ENCODE peak calls at places on chromosomes 3 and 15, in seven cellular contexts. Q is activated naive CD8-positive, alpha-beta T cell treated with anti-CD3 and anti-CD28 coated beads, Interleukin-2, amount 50 U/mL, for 24 hours; K is fibroblast of villous mesenchyme; H is activated CD8-positive, alpha-beta memory T cell treated with anti-CD3 and anti-CD28 coated beads for 4 hours; J is aorta; W is activated T-cell treated with anti-CD3 and anti-CD28 coated beads, Interleukin-2, amount 50 U/mL, for 4 hours; N is DMS79. D is an unnamed sample.

GRCh38 chr3:100269410-100270217 is 8.8 kb downstream of the TBC1D23 start:
- DNase-seq in Q (peak; percentile 20), K (peak; percentile 83), H (no peak), J (no peak), W (no peak), N (no peak), D (no peak)

GRCh38 chr3:31157893-31158620 is 263.6 kb upstream of the GADL1 start:
- DNase-seq in Q (no peak), K (no peak), H (no peak), J (no peak), W (no peak), N (no peak), D (no peak)

GRCh38 chr15:92662797-92663196 is 7.2 kb upstream of the FAM174B start:
- DNase-seq in Q (no peak), K (no peak), H (no peak), J (no peak), W (no peak), N (no peak), D (no peak)

GRCh38 chr3:141436180-141436579 is 50.6 kb upstream of the RASA2 start:
- DNase-seq in Q (no peak), K (no peak), H (no peak), J (no peak), W (no peak), N (no peak), D (no peak)

GRCh38 chr3:110625126-110625798 is 446.4 kb upstream of the NECTIN3 start:
- DNase-seq in Q (no peak), K (peak; percentile 8), H (no peak), J (no peak), W (no peak), N (no peak), D (no peak)

GRCh38 chr15:61275901-61276300 is 46.8 kb upstream of the RORA start:
- DNase-seq in Q (no peak), K (no peak), H (no peak), J (no peak), W (no peak), N (peak; percentile 62), D (no peak)

GRCh38 chr15:97410907-97411575 is 549.5 kb upstream of the ARRDC4 start:
- DNase-seq in Q (no peak), K (no peak), H (no peak), J (no peak), W (no peak), N (no peak), D (no peak)

GRCh38 chr3:13657660-13658435 is 108.9 kb downstream of the FBLN2 start:
- DNase-seq in Q (peak; percentile 74), K (peak; percentile 31), H (no peak), J (no peak), W (peak; percentile 55), N (no peak), D (peak; percentile 69)

GRCh38 chr15:91824256-91824655 is 29.3 kb upstream of the SLCO3A1 start:
- DNase-seq in Q (no peak), K (no peak), H (no peak), J (no peak), W (no peak), N (no peak), D (no peak)

GRCh38 chr3:32321095-32321835 is 70.4 kb upstream of the CMTM7 start:
- DNase-seq in Q (no peak), K (no peak), H (no peak), J (no peak), W (no peak), N (no peak), D (peak; percentile 24)

GRCh38 chr3:32835943-32836342 is 18.1 kb downstream of the TRIM71 start:
- DNase-seq in Q (no peak), K (no peak), H (no peak), J (no peak), W (no peak), N (no peak), D (no peak)

GRCh38 chr15:49843725-49844124 is 222.9 kb downstream of the DTWD1 start:
- DNase-seq in Q (no peak), K (no peak), H (no peak), J (no peak), W (no peak), N (no peak), D (no peak)

GRCh38 chr15:68113273-68113672 is 59.2 kb downstream of the PIAS1 start:
- DNase-seq in Q (no peak), K (peak; percentile 65), H (no peak), J (no peak), W (no peak), N (no peak), D (no peak)

GRCh38 chr15:56989411-56989924 is 71.0 kb downstream of the TCF12 start:
- DNase-seq in Q (no peak), K (peak; percentile 40), H (no peak), J (no peak), W (no peak), N (no peak), D (no peak)

GRCh38 chr3:107612581-107613182 is 89.9 kb downstream of the BBX start:
- DNase-seq in Q (no peak), K (no peak), H (no peak), J (no peak), W (no peak), N (no peak), D (no peak)

GRCh38 chr3:43180027-43180426 is 74.1 kb upstream of the POMGNT2 start:
- DNase-seq in Q (no peak), K (peak; percentile 98), H (no peak), J (no peak), W (peak; percentile 26), N (no peak), D (no peak)

GRCh38 chr3:129892857-129893615 is 475 bp downstream of the TMCC1 start:
- DNase-seq in Q (peak; percentile 71), K (no peak), H (peak; percentile 50), J (peak; percentile 79), W (peak; percentile 64), N (peak; percentile 35), D (peak; percentile 72)

GRCh38 chr3:58369038-58369437 is 36.3 kb downstream of the PXK start:
- DNase-seq in Q (no peak), K (no peak), H (no peak), J (no peak), W (no peak), N (no peak), D (no peak)

GRCh38 chr3:36269274-36269673 is 111.0 kb upstream of the STAC start:
- DNase-seq in Q (no peak), K (no peak), H (no peak), J (no peak), W (no peak), N (no peak), D (no peak)

GRCh38 chr3:72591522-72592421 is 256.5 kb downstream of the SHQ1 start:
- DNase-seq in Q (no peak), K (peak; percentile 80), H (no peak), J (peak; percentile 83), W (no peak), N (no peak), D (no peak)

D was measured in CD4-positive, alpha-beta T cell.